ENCODE peak calls at places on chromosomes 12 and 14, in five cellular contexts. E, G, K, C and U are unnamed samples.

GRCh38 chr12:124428136-124428791 is 133.4 kb downstream of the RFLNA start:
- DNase-seq in E (no peak), G (peak; percentile 93), K (no peak), C (no peak), U (no peak)

GRCh38 chr14:58574623-58575022 is 63.1 kb upstream of the DACT1 start:
- DNase-seq in E (no peak), G (no peak), K (no peak), C (no peak), U (no peak)

GRCh38 chr12:15584366-15585041 is 204.7 kb downstream of the EPS8 start:
- DNase-seq in E (peak; percentile 69), G (peak; percentile 89), K (no peak), C (no peak), U (no peak)

GRCh38 chr14:103436533-103436932 is 51.3 kb downstream of the MARK3 start:
- DNase-seq in E (no peak), G (peak; percentile 60), K (no peak), C (no peak), U (no peak)

GRCh38 chr12:8913702-8914032 is 642 bp upstream of the PHC1 start:
- DNase-seq in E (no peak), G (no peak), K (no peak), C (no peak), U (no peak)

GRCh38 chr12:76802060-76802459 is 38.1 kb downstream of the ZDHHC17 start:
- DNase-seq in E (no peak), G (no peak), K (no peak), C (no peak), U (no peak)

GRCh38 chr12:46332260-46332659 is 40.3 kb downstream of the SLC38A2 start:
- DNase-seq in E (no peak), G (peak; percentile 51), K (no peak), C (no peak), U (no peak)

GRCh38 chr12:122917508-122918227 is 21.7 kb upstream of the VPS37B start:
- DNase-seq in E (peak; percentile 36), G (peak; percentile 79), K (no peak), C (no peak), U (no peak)